ENCODE peak calls at places on chromosomes 2 and 18, in four cellular contexts. D is central memory CD8-positive, alpha-beta T cell; C is stimulated activated CD4-positive, alpha-beta T cell treated with anti-CD3 and anti-CD28 coated beads, TNF-alpha, amount 100 ng/mL, for 24 hours; B is NCI-H1417. L is an unnamed sample.

GRCh38 chr2:47315490-47315889 is 87.5 kb upstream of the MSH2 start:
- DNase-seq in C (no peak), D (no peak), B (no peak), L (no peak)

GRCh38 chr2:233093721-233094120 is 33.6 kb downstream of the INPP5D start:
- DNase-seq in B (no peak), D (no peak), C (no peak), L (no peak)

GRCh38 chr2:8803658-8804379 is 33.6 kb downstream of the KIDINS220 start:
- DNase-seq in B (peak; percentile 73), D (no peak), C (peak; percentile 49), L (no peak)

GRCh38 chr18:43661570-43661969 is 384.3 kb upstream of the SYT4 start:
- DNase-seq in D (no peak), B (peak; percentile 75), C (no peak), L (peak; percentile 20)

GRCh38 chr2:223203971-223204370 is 152.0 kb downstream of the KCNE4 start:
- DNase-seq in B (no peak), D (no peak), C (no peak), L (no peak)

GRCh38 chr2:182897137-182897536 is 30.7 kb upstream of the FRZB start:
- DNase-seq in C (no peak), B (no peak), D (no peak), L (no peak)

GRCh38 chr2:30764021-30764800 is 43.0 kb downstream of the CAPN13 start:
- DNase-seq in D (no peak), C (no peak), B (no peak), L (no peak)

GRCh38 chr2:178830451-178830850 is 23.2 kb upstream of the TTN start:
- DNase-seq in D (no peak), C (no peak), B (peak; percentile 30), L (no peak)

GRCh38 chr2:73566288-73566878 is 75.8 kb downstream of the NAT8 start:
- DNase-seq in B (no peak), D (no peak), C (no peak), L (no peak)

GRCh38 chr2:150484461-150484931 is 3.0 kb downstream of the RND3 start:
- DNase-seq in C (no peak), D (no peak), B (no peak), L (no peak)

GRCh38 chr2:9780368-9781130 is 62.7 kb upstream of the TAF1B start:
- DNase-seq in C (no peak), B (no peak), D (no peak), L (no peak)

GRCh38 chr2:119264781-119265692 is 41.4 kb downstream of the STEAP3 start:
- DNase-seq in B (peak; percentile 79), C (peak; percentile 31), D (no peak), L (peak; percentile 71)

L was measured in WTC11.